ENCODE peak calls at places on chromosome 7, in four cellular contexts. F is adrenal gland, E is sigmoid colon, Q is HCT116. W is an unnamed sample. For H3K4me1, the result is how much of the 10 kb centered on the place peaks cover.

GRCh38 chr7:22610258-22610657 is 110.3 kb upstream of the STEAP1B start:
- DNase-seq in F (no peak), E (no peak), Q (no peak), W (no peak)

GRCh38 chr7:74625446-74625845 is 32.1 kb upstream of the GTF2I start:
- DNase-seq in F (peak), Q (no peak), E (no peak), W (peak)

GRCh38 chr7:40612298-40612697 is 477.5 kb downstream of the SUGCT start:
- DNase-seq in Q (no peak), F (no peak), E (no peak), W (no peak)

GRCh38 chr7:86818903-86819302 is 175.2 kb downstream of the GRM3 start:
- DNase-seq in F (no peak), Q (no peak), E (no peak), W (no peak)

GRCh38 chr7:1345796-1346532 is 113.3 kb downstream of the UNCX start:
- DNase-seq in E (peak), Q (no peak), F (no peak), W (no peak)

GRCh38 chr7:74185016-74185415 is 10.9 kb downstream of the EIF4H start:
- DNase-seq in F (peak), E (no peak), Q (no peak), W (no peak)

GRCh38 chr7:35334511-35334910 is 80.6 kb upstream of the TBX20 start:
- DNase-seq in Q (no peak), F (no peak), E (no peak), W (no peak)

GRCh38 chr7:67422601-67423000 is 426.0 kb downstream of the TYW1 start:
- DNase-seq in Q (no peak), F (no peak), E (no peak), W (no peak)

GRCh38 chr7:1523208-1523607 is 7.3 kb upstream of the MAFK start:
- DNase-seq in E (no peak), F (no peak), Q (no peak), W (no peak)

GRCh38 chr7:3807825-3808224 is 506.8 kb downstream of the SDK1 start:
- DNase-seq in F (no peak), Q (no peak), E (no peak), W (no peak)

GRCh38 chr7:128831994-128832879 is 2.0 kb downstream of the FLNC start:
- DNase-seq in F (no peak), E (peak), Q (no peak), W (peak)

GRCh38 chr7:130887182-130888016 is 153.4 kb upstream of the KLF14 start:
- DNase-seq in Q (peak), F (no peak), E (no peak), W (no peak)

GRCh38 chr7:70053421-70053820 is 455.1 kb downstream of the AUTS2 start:
- DNase-seq in E (no peak), Q (no peak), F (no peak), W (no peak)

GRCh38 chr7:51102828-51103227 is 213.8 kb downstream of the COBL start:
- DNase-seq in F (no peak), Q (no peak), E (no peak), W (no peak)

GRCh38 chr7:22357311-22358175 is 589 bp upstream of the RAPGEF5 start:
- DNase-seq in E (no peak), F (no peak), Q (peak), W (no peak)

GRCh38 chr7:25305831-25306230 is 77.5 kb upstream of the NPVF start:
- DNase-seq in E (no peak), F (no peak), Q (no peak), W (no peak)

GRCh38 chr7:36904802-36905201 is 180.5 kb upstream of the AOAH start:
- DNase-seq in F (no peak), E (no peak), Q (no peak), W (no peak)

GRCh38 chr7:143390098-143390772 is 9.1 kb downstream of the ZYX start:
- DNase-seq in Q (no peak), F (no peak), E (no peak), W (no peak)

GRCh38 chr7:24349339-24349738 is 65.3 kb downstream of the NPY start:
- DNase-seq in F (no peak), E (no peak), Q (no peak), W (no peak)

GRCh38 chr7:114087674-114088539 is 169.1 kb upstream of the PPP1R3A start:
- DNase-seq in E (peak), F (peak), Q (no peak), W (no peak)

GRCh38 chr7:155711081-155711480 is 66.6 kb downstream of the RBM33 start:
- DNase-seq in F (no peak), E (no peak), Q (no peak), W (no peak)

GRCh38 chr7:90552521-90552920 is 43.6 kb upstream of the CDK14 start:
- DNase-seq in F (no peak), Q (no peak), E (no peak), W (peak)

GRCh38 chr7:113320419-113320818 is 202.1 kb upstream of the SMIM30 start:
- DNase-seq in F (no peak), E (no peak), Q (no peak), W (peak)

GRCh38 chr7:73509463-73509862 is 12.6 kb downstream of the BAZ1B start:
- DNase-seq in E (no peak), F (no peak), Q (no peak), W (no peak)

GRCh38 chr7:78879206-78879605 is 574.3 kb downstream of the MAGI2 start:
- DNase-seq in E (no peak), Q (no peak), F (no peak), W (no peak)

GRCh38 chr7:129497156-129497555 is 5.2 kb upstream of the SMKR1 start:
- DNase-seq in Q (no peak), E (no peak), F (no peak), W (no peak)

GRCh38 chr7:105320896-105321295 is 67.8 kb downstream of the SRPK2 start:
- DNase-seq in E (no peak), Q (no peak), F (no peak), W (no peak)

GRCh38 chr7:35477609-35478008 is 217.3 kb downstream of the HERPUD2 start:
- DNase-seq in Q (no peak), E (no peak), F (no peak), W (no peak)

DNA sequence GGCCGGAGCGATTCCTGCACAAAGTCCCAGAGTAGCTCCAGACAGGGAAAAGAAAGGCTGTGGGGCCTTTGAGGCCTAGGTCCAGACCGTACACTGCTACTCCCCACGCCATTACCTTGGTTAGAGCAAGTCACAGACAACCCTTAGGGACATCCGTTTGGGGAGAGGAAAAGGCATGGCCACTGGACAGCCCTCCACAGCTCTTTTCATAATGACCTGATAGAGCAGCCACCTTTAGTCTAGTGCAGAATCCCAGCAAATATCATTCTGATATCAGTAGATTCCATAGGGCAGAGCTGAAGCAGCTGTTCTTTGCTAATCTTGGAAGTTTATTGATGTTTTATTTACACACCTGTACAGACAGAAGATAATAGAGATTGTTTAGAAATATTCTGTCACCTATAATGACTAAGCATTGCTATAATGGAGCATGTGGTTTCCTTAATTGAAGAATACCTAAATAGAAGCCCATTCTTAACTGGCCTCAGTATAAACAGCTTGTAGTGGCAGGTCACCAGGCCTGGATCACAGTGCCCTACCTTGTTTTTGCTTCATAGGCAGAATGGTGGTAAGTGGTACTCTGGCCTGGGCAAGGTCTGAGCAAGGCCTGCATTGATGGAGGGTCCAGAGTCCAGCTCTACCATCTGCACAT is 27.9 kb downstream of the OGDH start:
- DNase-seq in E (no peak), Q (no peak), F (no peak), W (no peak)
- H3K4me1 ChIP-seq in E (half or more), Q (under half), F (under half), W (half or more)

GRCh38 chr7:101985646-101986199 is 168.3 kb downstream of the CUX1 start:
- DNase-seq in E (no peak), Q (no peak), F (no peak), W (peak)
- H3K4me1 ChIP-seq in E (under half), Q (under half), F (under half), W (half or more)

GRCh38 chr7:84801396-84801795 is 385.5 kb downstream of the SEMA3D start:
- DNase-seq in E (no peak), Q (no peak), F (no peak), W (no peak)

GRCh38 chr7:84799131-84799530 is 387.7 kb downstream of the SEMA3D start:
- DNase-seq in Q (no peak), E (no peak), F (no peak), W (no peak)

GRCh38 chr7:84803979-84804378 is 382.9 kb downstream of the SEMA3D start:
- DNase-seq in Q (no peak), F (no peak), E (no peak), W (no peak)

GRCh38 chr7:84800846-84801245 is 386.0 kb downstream of the SEMA3D start:
- DNase-seq in Q (no peak), F (no peak), E (no peak), W (no peak)
- H3K4me1 ChIP-seq in Q (under half), F (under half), E (under half), W (under half)

GRCh38 chr7:55570939-55571338 is 1.4 kb downstream of the VOPP1 start:
- DNase-seq in E (no peak), Q (no peak), F (no peak), W (no peak)

GRCh38 chr7:55571534-55572377 is 546 bp downstream of the VOPP1 start:
- DNase-seq in E (peak), Q (no peak), F (peak), W (peak)

GRCh38 chr7:55569269-55569663 is 3.0 kb downstream of the VOPP1 start:
- DNase-seq in F (no peak), Q (no peak), E (no peak), W (peak)

GRCh38 chr7:55569797-55570196 is 2.5 kb downstream of the VOPP1 start:
- DNase-seq in E (no peak), Q (no peak), F (no peak), W (peak)

DNA sequence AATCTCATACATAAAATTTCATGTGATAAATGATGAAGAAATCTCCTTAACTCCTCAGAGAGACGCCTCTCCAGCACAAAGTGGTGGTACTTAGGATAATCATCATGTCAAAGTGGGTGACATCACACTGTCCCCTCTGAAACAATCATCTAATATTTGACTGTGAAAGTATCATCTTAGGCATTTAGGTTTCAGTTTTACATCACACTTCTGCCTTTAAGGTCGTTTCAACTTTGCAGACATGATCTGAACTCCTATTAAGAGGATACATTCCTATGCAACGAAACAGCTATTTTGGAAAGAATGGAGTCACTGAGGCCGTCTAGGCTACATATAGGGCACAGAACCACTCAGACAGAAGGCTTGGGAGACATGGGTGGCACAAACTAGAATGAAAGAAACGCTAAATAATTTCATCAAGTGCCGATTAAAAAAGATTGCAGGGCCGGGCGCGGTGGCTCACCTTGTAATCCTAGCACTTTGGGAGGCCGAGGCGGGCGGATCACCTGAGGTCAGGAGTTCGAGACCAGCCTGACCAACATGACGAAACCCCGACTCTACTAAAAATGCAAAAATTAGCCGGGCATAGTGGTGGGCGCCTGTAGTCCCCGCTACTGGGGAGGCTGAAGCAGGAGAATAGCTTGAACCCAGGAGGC is 2.0 kb downstream of the VOPP1 start:
- DNase-seq in F (no peak), E (no peak), Q (no peak), W (peak)
- H3K4me1 ChIP-seq in F (under half), E (under half), Q (under half), W (half or more)

GRCh38 chr7:29113384-29114102 is 32.8 kb downstream of the CPVL start:
- DNase-seq in F (no peak), E (no peak), Q (peak), W (peak)
- H3K4me1 ChIP-seq in F (under half), E (under half), Q (under half), W (under half)

GRCh38 chr7:38655833-38656774 is 24.9 kb upstream of the AMPH start:
- DNase-seq in F (no peak), Q (no peak), E (no peak), W (no peak)
- H3K4me1 ChIP-seq in F (under half), Q (under half), E (under half), W (under half)

DNA sequence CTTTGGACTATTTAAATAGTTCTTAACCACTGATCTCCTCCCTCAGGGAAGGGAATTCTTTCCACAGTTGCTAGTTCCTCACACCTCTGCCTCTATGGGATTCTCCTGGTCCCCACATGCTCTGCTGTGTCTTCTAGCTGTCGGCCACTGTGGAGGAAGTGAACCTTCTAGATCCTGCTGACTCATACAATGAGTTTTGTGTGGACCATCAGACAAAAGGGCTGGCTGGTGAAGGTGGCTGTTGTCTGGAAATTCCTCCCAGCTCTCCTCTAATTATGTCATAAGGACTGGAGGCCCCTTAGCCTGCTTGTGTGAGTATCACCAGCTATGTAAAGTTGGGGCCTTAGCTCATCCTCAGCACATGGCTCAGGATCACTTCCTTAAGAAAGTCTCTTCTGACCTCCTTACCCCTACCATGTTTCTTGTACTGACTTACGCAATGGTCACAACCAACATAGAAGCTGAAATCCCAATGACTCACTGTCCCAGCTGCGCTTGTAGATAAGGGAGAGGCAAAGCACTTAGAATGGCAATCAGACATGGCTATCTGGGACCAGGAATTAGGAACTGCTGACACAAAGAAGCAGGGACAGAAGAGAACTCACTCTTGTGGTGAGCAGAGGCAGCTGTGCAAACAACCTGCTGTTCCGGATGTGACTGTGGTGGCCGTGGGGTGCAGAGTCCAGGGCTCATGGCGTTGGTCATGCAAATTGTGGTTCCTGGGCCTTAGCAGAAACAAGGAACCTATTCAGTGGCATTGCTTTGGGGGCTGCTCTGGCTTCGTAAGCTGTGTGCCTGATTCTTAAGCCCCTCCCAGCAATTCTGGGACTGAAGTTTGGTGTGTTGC is 2.5 kb upstream of the MACC1 start:
- DNase-seq in F (peak), E (peak), Q (no peak), W (peak)
- H3K4me1 ChIP-seq in F (under half), E (under half), Q (under half), W (under half)

GRCh38 chr7:116673504-116673865 is 1.5 kb downstream of the MET start:
- DNase-seq in E (no peak), F (no peak), Q (no peak), W (no peak)
- H3K4me1 ChIP-seq in E (under half), F (under half), Q (half or more), W (under half)

DNA sequence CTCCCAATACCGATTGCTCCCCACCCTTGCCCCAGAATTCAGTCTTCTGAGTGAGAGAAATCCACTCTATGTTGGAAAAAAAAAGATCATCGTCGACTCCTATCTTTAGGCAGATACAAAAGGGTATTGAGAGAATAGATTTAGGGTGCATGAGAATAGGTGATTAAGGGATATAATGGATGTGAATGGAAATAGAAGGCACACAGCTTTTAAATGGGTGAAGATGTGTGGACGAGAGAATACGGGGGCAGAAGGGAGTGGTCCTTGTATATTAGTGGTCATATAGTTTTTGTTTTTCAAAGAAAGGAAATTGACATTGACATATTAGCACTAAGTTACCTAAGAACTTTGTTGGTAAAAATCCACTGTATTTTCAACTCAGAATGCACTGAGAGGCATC is 98.6 kb upstream of the HDAC9 start:
- DNase-seq in F (no peak), E (no peak), Q (no peak), W (no peak)
- H3K4me1 ChIP-seq in F (under half), E (under half), Q (under half), W (under half)

GRCh38 chr7:77794000-77794399 is 4.2 kb downstream of the TMEM60 start:
- DNase-seq in F (no peak), E (no peak), Q (no peak), W (no peak)
- H3K4me1 ChIP-seq in F (under half), E (under half), Q (under half), W (under half)

W was measured in OCI-LY7.